ENCODE peak calls at places on chromosomes 4 and X, in five cellular contexts. N is H1, K is RWPE1, Z is HS-27A, M is GM04503. X is an unnamed sample.

GRCh38 chr4:180664766-180665368 is 1578.3 kb upstream of the TENM3 start:
- DNase-seq in K (peak), Z (peak), M (peak), N (peak), X (peak)

GRCh38 chr4:158891256-158891655 is 122.4 kb downstream of the FNIP2 start:
- DNase-seq in K (no peak), M (no peak), Z (no peak), N (no peak), X (no peak)

GRCh38 chr4:87053802-87054767 is 119.3 kb downstream of the AFF1 start:
- DNase-seq in K (no peak), Z (no peak), M (no peak), N (no peak), X (no peak)

GRCh38 chr4:169485791-169486742 is 126.3 kb downstream of the NEK1 start:
- DNase-seq in M (peak), K (peak), N (no peak), Z (peak), X (peak)

GRCh38 chrX:7235071-7235470 is 87.1 kb upstream of the PUDP start:
- DNase-seq in Z (no peak), N (no peak), M (no peak), K (no peak), X (no peak)

GRCh38 chrX:46465203-46465602 is 80.0 kb downstream of the ZNF674 start:
- DNase-seq in Z (no peak), M (no peak), K (no peak), N (no peak), X (no peak)

GRCh38 chrX:150143721-150144440 is 205.6 kb upstream of the EOLA2 start:
- DNase-seq in N (no peak), K (no peak), Z (no peak), M (no peak), X (no peak)

GRCh38 chr4:152735302-152735917 is 44.1 kb downstream of the TIGD4 start:
- DNase-seq in Z (no peak), N (no peak), K (peak), M (no peak), X (peak)

GRCh38 chrX:107117993-107118321 is 665 bp downstream of the RBM41 start:
- DNase-seq in M (no peak), Z (no peak), K (no peak), N (no peak), X (peak)

GRCh38 chr4:3880595-3881120 is 114.5 kb downstream of the ADRA2C start:
- DNase-seq in N (peak), Z (no peak), M (no peak), K (peak), X (peak)

GRCh38 chr4:163063891-163064290 is 102.8 kb downstream of the NAF1 start:
- DNase-seq in Z (peak), N (no peak), K (no peak), M (peak), X (no peak)

GRCh38 chr4:93772858-93773257 is 55.7 kb upstream of the ATOH1 start:
- DNase-seq in Z (no peak), N (no peak), M (no peak), K (no peak), X (no peak)

GRCh38 chr4:77625485-77625884 is 19.9 kb downstream of the CXCL13 start:
- DNase-seq in Z (no peak), N (no peak), M (no peak), K (no peak), X (no peak)

GRCh38 chrX:121433289-121433688 is 385.9 kb downstream of the GLUD2 start:
- DNase-seq in Z (no peak), K (no peak), N (no peak), M (no peak), X (no peak)

GRCh38 chr4:121827851-121828250 is 4.2 kb upstream of the CCNA2 start:
- DNase-seq in M (no peak), N (no peak), K (peak), Z (peak), X (no peak)

GRCh38 chrX:118594697-118595420 is 99.2 kb downstream of the DOCK11 start:
- DNase-seq in N (no peak), K (no peak), M (no peak), Z (no peak), X (no peak)

GRCh38 chrX:17531500-17531899 is 156.5 kb downstream of the NHS start:
- DNase-seq in Z (no peak), K (no peak), N (no peak), M (no peak), X (no peak)

GRCh38 chrX:302975-303374 is 15.6 kb downstream of the GTPBP6 start:
- DNase-seq in K (no peak), M (no peak), Z (no peak), N (no peak), X (no peak)

GRCh38 chr4:160510925-160511324 is 1408.0 kb downstream of the RAPGEF2 start:
- DNase-seq in Z (no peak), N (no peak), M (no peak), K (peak), X (no peak)

GRCh38 chr4:113699772-113700171 is 61.8 kb downstream of the CAMK2D start:
- DNase-seq in M (no peak), Z (no peak), K (no peak), N (no peak), X (no peak)